ENCODE peak calls at places on chromosomes 4 and X, in four cellular contexts. Z, N, G and Q are unnamed samples.

GRCh38 chrX:40423299-40423698 is 157.5 kb upstream of the ATP6AP2 start:
- DNase-seq in Z (no peak), N (peak), G (no peak), Q (peak)

GRCh38 chrX:78383594-78383993 is 56.2 kb upstream of the CYSLTR1 start:
- DNase-seq in Z (no peak), N (no peak), G (no peak), Q (no peak)

GRCh38 chr4:8730681-8731080 is 138.1 kb downstream of the CPZ start:
- DNase-seq in Z (no peak), N (no peak), G (no peak), Q (no peak)

GRCh38 chr4:138979742-138980141 is 35.8 kb upstream of the NOCT start:
- DNase-seq in Z (no peak), N (no peak), G (no peak), Q (no peak)

GRCh38 chr4:123017636-123018390 is 95.4 kb upstream of the NUDT6 start:
- DNase-seq in Z (peak), N (peak), G (no peak), Q (peak)

GRCh38 chr4:127782275-127783025 is at the start of gene HSPA4L:
- DNase-seq in Z (peak), N (peak), G (no peak), Q (peak)

GRCh38 chrX:151746502-151746901 is 12.0 kb downstream of the CNGA2 start:
- DNase-seq in Z (no peak), N (no peak), G (no peak), Q (no peak)

GRCh38 chrX:10756365-10756915 is 136.1 kb upstream of the MID1 start:
- DNase-seq in Z (peak), N (peak), G (no peak), Q (peak)

GRCh38 chr4:175412161-175412560 is 399.9 kb downstream of the GPM6A start:
- DNase-seq in Z (peak), N (peak), G (no peak), Q (peak)

GRCh38 chr4:41258783-41259182 is 2.1 kb downstream of the UCHL1 start:
- DNase-seq in Z (peak), N (peak), G (peak), Q (peak)

GRCh38 chr4:1754336-1754735 is 33.0 kb downstream of the TACC3 start:
- DNase-seq in Z (no peak), N (no peak), G (no peak), Q (no peak)

GRCh38 chr4:183249854-183250253 is 70.2 kb downstream of the CLDN22 start:
- DNase-seq in Z (peak), N (peak), G (no peak), Q (peak)

GRCh38 chrX:152907084-152907651 is 9.3 kb downstream of the ZNF185 start:
- DNase-seq in Z (peak), N (peak), G (peak), Q (peak)

GRCh38 chr4:152401424-152401823 is 134.5 kb downstream of the FBXW7 start:
- DNase-seq in Z (no peak), N (no peak), G (no peak), Q (no peak)

GRCh38 chr4:101993002-101993840 is 202.7 kb downstream of the BANK1 start:
- DNase-seq in Z (no peak), N (no peak), G (no peak), Q (peak)

GRCh38 chr4:76622126-76622525 is 187.1 kb downstream of the SHROOM3 start:
- DNase-seq in Z (peak), N (peak), G (no peak), Q (peak)

GRCh38 chrX:7147431-7147977 is at the start of gene STS:
- DNase-seq in Z (peak), N (peak), G (peak), Q (peak)

GRCh38 chrX:137166591-137166990 is 132.8 kb upstream of the GPR101 start:
- DNase-seq in Z (no peak), N (no peak), G (peak), Q (no peak)

GRCh38 chrX:102345916-102346315 is 93.9 kb downstream of the NXF2B start:
- DNase-seq in Z (peak), N (peak), G (peak), Q (peak)

GRCh38 chr4:154630307-154630706 is 17.9 kb upstream of the FGG start:
- DNase-seq in Z (no peak), N (no peak), G (no peak), Q (no peak)

GRCh38 chr4:16079046-16079445 is 4.8 kb downstream of the PROM1 start:
- DNase-seq in Z (no peak), N (no peak), G (no peak), Q (no peak)

GRCh38 chrX:154607370-154607769 is 11.7 kb downstream of the CTAG1B start:
- DNase-seq in Z (no peak), N (no peak), G (no peak), Q (no peak)

GRCh38 chrX:119427024-119427794 is 28.1 kb downstream of the SLC25A43 start:
- DNase-seq in Z (no peak), N (peak), G (no peak), Q (peak)

GRCh38 chrX:108224218-108224617 is 132.6 kb downstream of the ATG4A start:
- DNase-seq in Z (no peak), N (no peak), G (no peak), Q (peak)

GRCh38 chrX:10007604-10008003 is 40.4 kb downstream of the CLDN34 start:
- DNase-seq in Z (peak), N (no peak), G (no peak), Q (peak)